ENCODE peak calls at places on chromosome X, in six cellular contexts. W is heart right ventricle, I is brain microvascular endothelial cell, D is IMR-90, O is BJ, Z is Panc1. S is an unnamed sample. For H3K36me3 and H3K27me3, the result is how much of the 10 kb centered on the place peaks cover.

GRCh38 chrX:41759817-41760216 is 35.8 kb downstream of the GPR82 start:
- DNase-seq in W (no peak), I (peak), D (peak), O (no peak), Z (no peak), S (no peak)

GRCh38 chrX:77070108-77070918 is 376.9 kb upstream of the FGF16 start:
- DNase-seq in W (no peak), I (no peak), D (no peak), O (no peak), Z (no peak), S (no peak)

GRCh38 chrX:125333583-125333982 is 13.9 kb downstream of the TEX13C start:
- DNase-seq in W (no peak), I (no peak), D (no peak), O (no peak), Z (no peak), S (no peak)

GRCh38 chrX:41332408-41332987 is 1.5 kb upstream of the DDX3X start:
- DNase-seq in W (no peak), I (peak), D (peak), O (no peak), Z (no peak), S (no peak)

GRCh38 chrX:153739754-153740486 is 15.3 kb downstream of the ABCD1 start:
- DNase-seq in W (no peak), I (no peak), D (no peak), O (no peak), Z (no peak), S (no peak)

GRCh38 chrX:128653524-128653923 is 601.3 kb upstream of the ACTRT1 start:
- DNase-seq in W (no peak), I (no peak), D (no peak), O (no peak), Z (no peak), S (no peak)

GRCh38 chrX:20829665-20830481 is 544.3 kb upstream of the CNKSR2 start:
- DNase-seq in W (no peak), I (peak), D (no peak), O (no peak), Z (no peak), S (peak)

GRCh38 chrX:56031409-56031808 is 200.7 kb upstream of the KLF8 start:
- DNase-seq in W (no peak), I (no peak), D (no peak), O (no peak), Z (no peak), S (no peak)

GRCh38 chrX:84469226-84469625 is 33.0 kb downstream of the HDX start:
- DNase-seq in W (no peak), I (peak), D (peak), O (no peak), Z (no peak), S (no peak)

GRCh38 chrX:140572724-140573123 is 67.9 kb upstream of the SOX3 start:
- DNase-seq in W (no peak), I (peak), D (peak), O (no peak), Z (peak), S (peak)

GRCh38 chrX:22542641-22543040 is 269.9 kb downstream of the CBLL2 start:
- DNase-seq in W (no peak), I (no peak), D (peak), O (no peak), Z (no peak), S (no peak)

GRCh38 chrX:13843150-13843721 is 26.3 kb upstream of the GPM6B start:
- DNase-seq in W (no peak), I (no peak), D (no peak), O (no peak), Z (no peak), S (no peak)

GRCh38 chrX:64202808-64203320 is 2.6 kb downstream of the AMER1 start:
- DNase-seq in W (no peak), I (no peak), D (peak), O (no peak), Z (no peak), S (no peak)

GRCh38 chrX:105017641-105018040 is 202.9 kb downstream of the TEX13A start:
- DNase-seq in W (no peak), I (no peak), D (no peak), O (no peak), Z (no peak), S (no peak)

GRCh38 chrX:110302975-110303374 is 14.9 kb downstream of the AMMECR1 start:
- DNase-seq in W (no peak), I (no peak), D (no peak), O (no peak), Z (no peak), S (no peak)

GRCh38 chrX:135435139-135435922 is 13.6 kb downstream of the SMIM10L2A start:
- DNase-seq in W (no peak), I (no peak), D (no peak), O (no peak), Z (no peak), S (no peak)

GRCh38 chrX:135432881-135433521 is 11.3 kb downstream of the SMIM10L2A start:
- DNase-seq in W (no peak), I (no peak), D (no peak), O (no peak), Z (no peak), S (no peak)

GRCh38 chrX:135432453-135432852 is 10.7 kb downstream of the SMIM10L2A start:
- DNase-seq in W (no peak), I (no peak), D (no peak), O (no peak), Z (no peak), S (no peak)

GRCh38 chrX:135434258-135435138 is 12.8 kb downstream of the SMIM10L2A start:
- DNase-seq in W (no peak), I (no peak), D (no peak), O (no peak), Z (no peak), S (no peak)

GRCh38 chrX:135433531-135434257 is 11.9 kb downstream of the SMIM10L2A start:
- DNase-seq in W (no peak), I (no peak), D (no peak), O (no peak), Z (no peak), S (no peak)
- TF ChIP-seq CTCF in W (no peak), I (no peak), D (no peak), O (no peak), Z (no peak), S (no peak)

GRCh38 chrX:148960060-148960459 is 459.6 kb downstream of the AFF2 start:
- DNase-seq in W (no peak), I (no peak), D (no peak), O (no peak), Z (no peak), S (no peak)
- H3K36me3 ChIP-seq in W (under half), I (under half), D (under half), O (under half), Z (under half), S (under half)

GRCh38 chrX:45903781-45904201 is 641.4 kb downstream of the ZNF674 start:
- DNase-seq in W (no peak), I (no peak), D (no peak), O (no peak), Z (no peak), S (no peak)
- H3K27me3 ChIP-seq in W (under half), I (under half), D (under half), O (under half), Z (under half), S (under half)

DNA sequence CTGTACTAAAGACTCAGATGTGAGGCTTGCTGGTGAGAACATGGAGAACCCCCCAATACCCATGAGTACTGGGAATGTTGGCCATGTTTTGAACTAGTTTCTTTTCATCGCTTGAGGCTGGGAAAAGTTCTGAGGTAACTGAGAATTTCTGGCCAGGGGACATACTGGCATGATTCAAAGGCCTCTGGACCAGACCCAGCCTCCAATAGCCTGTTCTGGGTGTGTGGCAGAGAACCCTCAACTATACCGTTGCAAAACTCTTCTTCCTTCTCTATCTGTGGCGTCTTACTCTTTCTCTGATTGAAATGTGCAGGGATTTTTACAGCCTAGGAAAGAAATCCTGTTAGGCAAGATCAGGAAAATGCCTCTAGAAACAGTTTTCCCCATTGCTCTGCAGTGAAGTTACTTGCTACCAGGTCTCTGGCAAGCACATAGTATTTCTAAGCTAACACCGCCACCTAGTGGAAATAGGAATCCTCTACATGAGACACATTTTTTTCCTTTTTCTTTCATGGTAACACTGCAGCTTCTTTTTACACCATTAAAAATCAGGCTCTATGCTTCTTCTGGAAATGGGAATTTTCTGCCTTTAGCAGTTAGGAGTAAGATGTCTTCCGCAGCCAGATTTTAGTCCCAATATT is 170.7 kb upstream of the ZCCHC13 start:
- DNase-seq in W (no peak), I (peak), D (peak), O (no peak), Z (peak), S (peak)
- TF ChIP-seq CTCF in W (peak), I (peak), D (peak), O (peak), Z (peak), S (peak)

DNA sequence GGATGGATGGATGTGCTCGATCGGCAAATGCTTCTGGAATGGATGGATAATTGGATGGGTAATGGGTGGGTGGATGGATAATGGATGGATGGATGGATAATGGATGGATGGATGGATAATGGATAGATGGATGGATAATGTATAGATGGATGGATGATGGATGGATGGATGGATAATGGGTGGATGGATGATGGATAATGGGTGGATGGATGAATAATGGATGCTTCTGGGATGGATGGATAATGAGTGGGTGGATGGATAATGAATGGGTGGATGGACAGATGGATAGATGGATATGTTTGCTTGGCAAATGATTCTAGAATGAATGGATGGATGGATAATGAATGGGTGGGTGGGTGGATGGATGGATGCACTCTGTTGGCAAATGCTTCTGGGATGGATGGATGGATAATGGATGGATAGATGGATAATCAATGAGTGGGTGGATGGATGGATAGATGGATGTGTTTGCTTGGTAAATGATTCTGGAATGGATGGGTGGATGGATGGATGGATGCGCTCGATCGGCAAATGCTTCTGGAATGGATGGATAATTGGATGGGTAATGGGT is 3.8 kb upstream of the SLC25A6 start:
- DNase-seq in W (no peak), I (no peak), D (no peak), O (no peak), Z (no peak), S (no peak)
- H3K36me3 ChIP-seq in W (under half), I (under half), D (under half), O (under half), Z (under half), S (under half)

DNA sequence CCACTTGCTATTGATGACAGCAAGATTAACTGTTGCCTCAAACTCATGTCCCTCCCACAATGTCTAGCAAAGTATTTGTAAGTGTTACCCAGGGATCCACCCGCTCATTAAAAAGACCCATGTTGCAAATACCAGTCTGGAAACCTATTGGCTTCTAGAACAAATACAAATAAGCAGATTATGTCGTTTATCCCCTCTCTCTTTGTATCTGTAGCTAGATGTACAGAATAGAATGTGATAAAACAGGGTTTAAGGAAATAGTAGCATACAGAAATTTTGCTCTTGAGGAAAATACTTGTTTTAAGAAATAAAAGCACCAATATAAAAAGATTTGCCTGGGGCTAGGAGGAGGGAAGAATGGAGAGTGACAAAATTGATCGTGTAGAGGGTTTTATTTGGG is 142.7 kb upstream of the ZIC3 start:
- DNase-seq in W (no peak), I (no peak), D (no peak), O (no peak), Z (no peak), S (no peak)
- H3K27me3 ChIP-seq in W (under half), I (under half), D (under half), O (under half), Z (under half), S (under half)

GRCh38 chrX:79408623-79409322 is 41.6 kb upstream of the ITM2A start:
- DNase-seq in W (no peak), I (no peak), D (no peak), O (no peak), Z (no peak), S (no peak)

GRCh38 chrX:79413963-79414362 is 46.8 kb upstream of the ITM2A start:
- DNase-seq in W (no peak), I (no peak), D (no peak), O (no peak), Z (no peak), S (no peak)

GRCh38 chrX:79409657-79410056 is 42.5 kb upstream of the ITM2A start:
- DNase-seq in W (no peak), I (no peak), D (no peak), O (no peak), Z (no peak), S (no peak)

GRCh38 chrX:79415056-79415455 is 47.9 kb upstream of the ITM2A start:
- DNase-seq in W (no peak), I (no peak), D (no peak), O (no peak), Z (no peak), S (no peak)

GRCh38 chrX:79413009-79413408 is 45.9 kb upstream of the ITM2A start:
- DNase-seq in W (no peak), I (no peak), D (peak), O (no peak), Z (peak), S (no peak)
- TF ChIP-seq CTCF in W (no peak), I (no peak), D (peak), O (peak), Z (peak), S (peak)

GRCh38 chrX:24702362-24703184 is 8.9 kb downstream of the POLA1 start:
- DNase-seq in W (no peak), I (no peak), D (no peak), O (no peak), Z (no peak), S (no peak)

GRCh38 chrX:24703185-24703494 is 9.4 kb downstream of the POLA1 start:
- DNase-seq in W (no peak), I (no peak), D (no peak), O (no peak), Z (no peak), S (no peak)
- H3K36me3 ChIP-seq in W (half or more), I (under half), D (under half), O (under half), Z (under half), S (under half)

DNA sequence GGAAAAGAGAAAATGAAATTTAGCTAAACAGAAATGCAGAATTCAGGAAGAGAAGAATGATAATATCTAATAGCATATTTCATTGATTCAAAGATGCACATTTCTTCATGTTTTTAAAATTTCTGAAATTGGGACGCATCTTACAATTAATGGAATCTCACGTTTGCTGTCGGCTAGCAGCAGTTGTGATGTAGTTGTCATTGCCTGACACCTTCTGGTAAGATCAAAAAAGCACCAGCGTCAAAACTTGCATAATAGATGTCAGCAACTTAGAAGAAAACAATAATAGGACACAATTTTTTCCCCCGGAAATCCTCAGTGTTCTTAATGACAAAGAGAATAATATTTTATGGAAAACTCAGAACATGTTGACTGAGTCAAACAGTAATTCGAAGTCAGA is 29.8 kb upstream of the SLC7A3 start:
- DNase-seq in W (no peak), I (no peak), D (no peak), O (no peak), Z (no peak), S (no peak)
- H3K27me3 ChIP-seq in W (under half), I (under half), D (under half), O (under half), Z (under half), S (under half)